ENCODE peak calls at places on chromosome 2, in eight cellular contexts. I is A549, J is GM12878, Q is suprapubic skin, Y is transverse colon, B is tibial nerve, S is sigmoid colon, W is stomach. D is an unnamed sample.

GRCh38 chr2:100581265-100581612 is 18.4 kb downstream of the PDCL3 start:
- DNase-seq in B (no peak), Q (no peak), S (no peak), W (no peak), Y (no peak), J (no peak), I (no peak), D (no peak)

GRCh38 chr2:38301340-38301968 is 75.6 kb downstream of the ATL2 start:
- DNase-seq in Q (no peak), J (peak; percentile 48), B (no peak), S (no peak), W (peak; percentile 39), Y (no peak), I (no peak), D (no peak)

GRCh38 chr2:152558174-152559091 is 158.8 kb downstream of the PRPF40A start:
- DNase-seq in S (no peak), W (no peak), B (no peak), Y (no peak), J (no peak), Q (no peak), I (no peak), D (no peak)

GRCh38 chr2:88835726-88836125 is 144.3 kb downstream of the RPIA start:
- DNase-seq in W (no peak), Y (no peak), B (no peak), I (no peak), S (no peak), J (no peak), Q (no peak), D (no peak)

GRCh38 chr2:216441308-216442010 is 29.2 kb downstream of the SMARCAL1 start:
- DNase-seq in J (no peak), Y (no peak), Q (no peak), W (no peak), B (no peak), I (no peak), S (no peak), D (no peak)

GRCh38 chr2:15177103-15177502 is 384.0 kb downstream of the NBAS start:
- DNase-seq in S (no peak), B (no peak), J (peak; percentile 91), Y (no peak), I (no peak), Q (no peak), W (no peak), D (no peak)

GRCh38 chr2:109410021-109410815 is 203.5 kb downstream of the SEPTIN10 start:
- DNase-seq in J (no peak), Q (no peak), I (no peak), B (peak; percentile 30), S (no peak), W (no peak), Y (no peak), D (no peak)

GRCh38 chr2:44246436-44246835 is 28.8 kb upstream of the SLC3A1 start:
- DNase-seq in Q (no peak), B (no peak), Y (no peak), S (no peak), I (no peak), J (no peak), W (no peak), D (no peak)

GRCh38 chr2:127061377-127062273 is 45.3 kb downstream of the BIN1 start:
- DNase-seq in Q (no peak), Y (no peak), J (no peak), B (no peak), W (no peak), I (no peak), S (no peak), D (no peak)

GRCh38 chr2:68292108-68292710 is 27.5 kb downstream of the CNRIP1 start:
- DNase-seq in B (no peak), S (no peak), J (no peak), Y (no peak), Q (no peak), I (peak; percentile 63), W (no peak), D (no peak)

GRCh38 chr2:72185166-72185565 is 37.5 kb upstream of the CYP26B1 start:
- DNase-seq in W (no peak), S (no peak), Q (no peak), J (no peak), Y (no peak), I (no peak), B (no peak), D (no peak)

GRCh38 chr2:173214213-173214612 is 138.6 kb downstream of the MAP3K20 start:
- DNase-seq in J (no peak), B (no peak), I (no peak), W (no peak), Y (no peak), S (no peak), Q (no peak), D (no peak)

GRCh38 chr2:75595541-75596395 is 35.0 kb upstream of the EVA1A start:
- DNase-seq in J (no peak), Y (no peak), S (no peak), Q (no peak), B (no peak), I (peak; percentile 56), W (no peak), D (no peak)

GRCh38 chr2:24024018-24024417 is 14.1 kb downstream of the MFSD2B start:
- DNase-seq in J (no peak), I (peak; percentile 69), W (no peak), S (no peak), Q (no peak), Y (no peak), B (no peak), D (no peak)

GRCh38 chr2:118185210-118186109 is 97.2 kb downstream of the INSIG2 start:
- DNase-seq in Q (peak; percentile 83), B (peak; percentile 28), J (no peak), Y (peak; percentile 58), I (peak; percentile 37), W (peak; percentile 63), S (peak; percentile 78), D (peak; percentile 55)

GRCh38 chr2:118186858-118187254 is 98.6 kb downstream of the INSIG2 start:
- DNase-seq in S (no peak), B (no peak), J (no peak), Y (no peak), I (no peak), Q (no peak), W (no peak), D (no peak)

GRCh38 chr2:118190365-118190916 is 102.2 kb downstream of the INSIG2 start:
- DNase-seq in I (no peak), Y (no peak), Q (no peak), S (no peak), J (no peak), W (no peak), B (no peak), D (no peak)

GRCh38 chr2:118186110-118186857 is 98.0 kb downstream of the INSIG2 start:
- DNase-seq in J (peak; percentile 44), S (peak; percentile 96), Y (peak; percentile 88), B (peak; percentile 70), I (peak; percentile 86), W (peak; percentile 88), Q (peak; percentile 93), D (peak; percentile 90)
- TF ChIP-seq POLR2A in J (peak; percentile 86), S (peak; percentile 35), Y (peak; percentile 40), B (peak; percentile 59), I (peak; percentile 58), W (no peak), Q (no peak), D (peak; percentile 14)

GRCh38 chr2:63843093-63843492 is 1.4 kb downstream of the UGP2 start:
- DNase-seq in Q (no peak), S (no peak), I (no peak), J (no peak), Y (no peak), B (no peak), W (no peak), D (no peak)

GRCh38 chr2:63840785-63841253 is 877 bp upstream of the UGP2 start:
- DNase-seq in Y (peak; percentile 99), J (peak; percentile 91), I (peak; percentile 99), S (peak; percentile 99), B (peak; percentile 98), W (peak; percentile 99), Q (peak; percentile 100), D (peak; percentile 99)

GRCh38 chr2:63840081-63840784 is 1.5 kb upstream of the UGP2 start:
- DNase-seq in B (peak; percentile 17), Y (no peak), J (no peak), S (no peak), I (no peak), Q (no peak), W (peak; percentile 28), D (peak; percentile 27)

GRCh38 chr2:63842149-63843061 is 709 bp downstream of the UGP2 start:
- DNase-seq in W (peak; percentile 29), Y (peak; percentile 60), I (peak; percentile 50), J (no peak), Q (no peak), B (peak; percentile 61), S (peak; percentile 80), D (peak; percentile 69)

GRCh38 chr2:63841254-63842022 is at the start of gene UGP2:
- DNase-seq in I (peak; percentile 95), B (peak; percentile 87), W (peak; percentile 89), Q (peak; percentile 96), Y (peak; percentile 94), S (peak; percentile 96), J (peak; percentile 62), D (peak; percentile 89)
- TF ChIP-seq EP300 in I (no peak), B (peak; percentile 80), W (no peak), Q (no peak), Y (no peak), S (no peak), J (no peak), D (no peak)

GRCh38 chr2:159712929-159713575 is 746 bp downstream of the MARCHF7 start:
- DNase-seq in Y (no peak), I (peak; percentile 23), W (no peak), J (no peak), Q (no peak), B (no peak), S (no peak), D (no peak)

GRCh38 chr2:159715451-159715850 is 3.1 kb downstream of the MARCHF7 start:
- DNase-seq in J (no peak), Y (no peak), Q (no peak), W (no peak), I (no peak), S (no peak), B (no peak), D (no peak)

GRCh38 chr2:159712194-159712928 is at the start of gene MARCHF7:
- DNase-seq in W (peak; percentile 97), I (peak; percentile 97), Y (peak; percentile 98), B (peak; percentile 96), S (peak; percentile 98), J (peak; percentile 79), Q (peak; percentile 99), D (peak; percentile 96)

GRCh38 chr2:159713691-159714585 is 1.6 kb downstream of the MARCHF7 start:
- DNase-seq in J (no peak), Y (no peak), W (no peak), Q (no peak), B (no peak), S (no peak), I (no peak), D (no peak)

DNA sequence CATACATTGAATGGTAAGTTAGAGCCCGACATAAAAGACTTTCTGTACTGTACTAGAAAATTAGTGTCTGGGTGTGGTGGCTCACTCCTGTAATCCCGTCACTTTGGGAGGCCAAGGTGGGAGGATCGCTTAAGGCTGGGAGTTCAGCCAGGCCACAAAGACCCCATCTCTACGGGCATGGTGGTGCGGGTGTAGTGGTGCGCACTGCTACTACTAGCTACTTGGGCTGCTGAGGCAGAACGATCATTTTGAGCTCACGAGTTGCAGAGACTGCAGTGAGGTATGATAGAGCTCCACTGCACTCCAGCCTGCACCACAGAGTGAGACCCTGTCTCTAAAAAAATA is 2.3 kb downstream of the MARCHF7 start:
- DNase-seq in I (no peak), B (no peak), Q (no peak), W (no peak), Y (no peak), S (no peak), J (no peak), D (no peak)
- TF ChIP-seq POLR2A in I (no peak), B (no peak), Q (no peak), W (no peak), Y (no peak), S (no peak), J (peak; percentile 58), D (no peak)

GRCh38 chr2:40831313-40831873 is 379.5 kb upstream of the SLC8A1 start:
- DNase-seq in Q (no peak), Y (no peak), I (no peak), B (no peak), W (no peak), S (no peak), J (no peak), D (no peak)
- TF ChIP-seq EP300 in Q (no peak), Y (no peak), I (no peak), B (no peak), W (no peak), S (no peak), J (no peak), D (no peak)